ENCODE peak calls at places on chromosomes 16 and 17, in nine cellular contexts. J is activated T-cell treated with anti-CD3 and anti-CD28 coated beads for 4 hours; V is AG09309; I is cerebellar nuclear complex; W is renal cortical epithelial cell; Q is ACHN; Y is NCI-H2081; N is colonic mucosa; M is effector memory CD4-positive, alpha-beta T cell. C is an unnamed sample.

GRCh38 chr16:3080024-3080423 is 14.6 kb downstream of the IL32 start:
- DNase-seq in J (no peak), Y (no peak), Q (no peak), I (no peak), V (no peak), W (no peak), N (no peak), M (no peak), C (no peak)

GRCh38 chr17:1010586-1010985 is 13.7 kb downstream of the TIMM22 start:
- DNase-seq in N (no peak), Y (no peak), Q (no peak), M (no peak), I (no peak), W (no peak), V (no peak), J (no peak), C (no peak)

GRCh38 chr17:77959216-77959925 is 868 bp downstream of the TNRC6C start:
- DNase-seq in Q (no peak), W (no peak), I (no peak), M (no peak), N (no peak), V (no peak), Y (no peak), J (peak), C (peak)

GRCh38 chr17:62703776-62704380 is 76.4 kb downstream of the MRC2 start:
- DNase-seq in I (no peak), Y (peak), N (peak), M (peak), Q (peak), V (no peak), J (peak), W (no peak), C (peak)

GRCh38 chr17:79411419-79411818 is 199.4 kb downstream of the RBFOX3 start:
- DNase-seq in N (no peak), I (no peak), V (no peak), Y (no peak), Q (no peak), M (no peak), J (no peak), W (no peak), C (no peak)

GRCh38 chr17:80424878-80425765 is 10.2 kb downstream of the ENDOV start:
- DNase-seq in I (no peak), M (no peak), V (no peak), W (no peak), Y (no peak), N (no peak), J (no peak), Q (no peak), C (no peak)

GRCh38 chr17:42266918-42267766 is 9.0 kb downstream of the STAT5B start:
- DNase-seq in J (peak), I (no peak), V (peak), Y (no peak), Q (no peak), N (no peak), W (peak), M (peak), C (peak)

GRCh38 chr17:41363881-41364280 is 5.7 kb downstream of the KRT33B start:
- DNase-seq in V (no peak), M (no peak), N (no peak), I (no peak), W (no peak), Y (no peak), J (no peak), Q (no peak), C (no peak)

GRCh38 chr17:61150686-61151299 is 248.8 kb upstream of the TBX2 start:
- DNase-seq in I (no peak), V (no peak), J (no peak), M (no peak), Y (no peak), N (no peak), W (peak), Q (no peak), C (no peak)

GRCh38 chr17:37131064-37131463 is 182.3 kb downstream of the AATF start:
- DNase-seq in Q (peak), W (peak), M (no peak), I (no peak), Y (no peak), J (no peak), N (no peak), V (no peak), C (no peak)

GRCh38 chr17:3914319-3914685 is 2.0 kb downstream of the P2RX1 start:
- DNase-seq in Y (no peak), W (no peak), N (peak), J (no peak), M (no peak), V (no peak), Q (no peak), I (no peak), C (no peak)

GRCh38 chr17:36705651-36706436 is 104.5 kb downstream of the MRM1 start:
- DNase-seq in V (no peak), M (peak), Y (peak), N (peak), Q (peak), J (no peak), W (peak), I (no peak), C (peak)

GRCh38 chr16:81647527-81647926 is 131.6 kb upstream of the PLCG2 start:
- DNase-seq in M (no peak), N (no peak), W (peak), Y (no peak), J (no peak), V (no peak), I (no peak), Q (peak), C (no peak)

GRCh38 chr16:11138026-11138768 is 117.8 kb downstream of the SOCS1 start:
- DNase-seq in I (no peak), J (no peak), N (no peak), Q (no peak), V (no peak), Y (no peak), M (no peak), W (no peak), C (no peak)

GRCh38 chr17:13822671-13823070 is 220.9 kb upstream of the HS3ST3A1 start:
- DNase-seq in N (no peak), V (no peak), I (peak), J (no peak), W (no peak), Q (no peak), M (no peak), Y (no peak), C (no peak)

GRCh38 chr17:78976907-78977680 is 2.6 kb downstream of the LGALS3BP start:
- DNase-seq in Y (no peak), V (no peak), N (no peak), M (no peak), Q (no peak), W (no peak), J (no peak), I (no peak), C (no peak)